ENCODE peak calls at places on chromosome 21, in four cellular contexts. I is CD8-positive, alpha-beta memory T cell; E is GM23248; Z is HCT116. C is an unnamed sample.

GRCh38 chr21:21163904-21164303 is 165.7 kb downstream of the NCAM2 start:
- DNase-seq in I (no peak), E (peak; percentile 84), Z (peak; percentile 7), C (no peak)

GRCh38 chr21:15037894-15038293 is 26.9 kb downstream of the NRIP1 start:
- DNase-seq in I (no peak), E (no peak), Z (no peak), C (no peak)

GRCh38 chr21:45386728-45387371 is 18.1 kb upstream of the COL18A1 start:
- DNase-seq in I (no peak), E (peak; percentile 93), Z (no peak), C (peak; percentile 65)

GRCh38 chr21:38979271-38980196 is 173.8 kb downstream of the ETS2 start:
- DNase-seq in I (no peak), E (peak; percentile 61), Z (no peak), C (no peak)

GRCh38 chr21:25997788-25998611 is 172.6 kb downstream of the APP start:
- DNase-seq in I (no peak), E (no peak), Z (peak; percentile 65), C (no peak)

GRCh38 chr21:14752006-14752909 is 206.1 kb upstream of the SAMSN1 start:
- DNase-seq in I (no peak), E (no peak), Z (no peak), C (no peak)

GRCh38 chr21:33884361-33885157 is 31.0 kb downstream of the ATP5PO start:
- DNase-seq in I (no peak), E (peak; percentile 56), Z (no peak), C (peak; percentile 14)

GRCh38 chr21:15010645-15011044 is 54.2 kb downstream of the NRIP1 start:
- DNase-seq in I (no peak), E (no peak), Z (no peak), C (no peak)

GRCh38 chr21:45539046-45539795 is 3.0 kb downstream of the SLC19A1 start:
- DNase-seq in I (no peak), E (no peak), Z (no peak), C (peak; percentile 41)

GRCh38 chr21:43779660-43780059 is 3.6 kb upstream of the CSTB start:
- DNase-seq in I (no peak), E (no peak), Z (no peak), C (no peak)

GRCh38 chr21:42658320-42659105 is 5.1 kb downstream of the PDE9A start:
- DNase-seq in I (no peak), E (no peak), Z (no peak), C (no peak)

GRCh38 chr21:41611966-41612606 is 104.1 kb upstream of the TMPRSS2 start:
- DNase-seq in I (no peak), E (peak; percentile 43), Z (peak; percentile 50), C (no peak)

GRCh38 chr21:46120301-46121285 is 22.7 kb downstream of the COL6A2 start:
- DNase-seq in I (no peak), E (no peak), Z (no peak), C (peak; percentile 70)

GRCh38 chr21:43276811-43277210 is 108.0 kb downstream of the CRYAA start:
- DNase-seq in I (no peak), E (no peak), Z (no peak), C (no peak)

GRCh38 chr21:28832013-28832714 is 160.5 kb downstream of the LTN1 start:
- DNase-seq in I (no peak), E (peak; percentile 37), Z (no peak), C (no peak)

GRCh38 chr21:41825216-41825615 is 53.9 kb downstream of the PRDM15 start:
- DNase-seq in I (no peak), E (no peak), Z (no peak), C (peak; percentile 33)

GRCh38 chr21:42231761-42232160 is 12.8 kb downstream of the ABCG1 start:
- DNase-seq in I (no peak), E (no peak), Z (no peak), C (no peak)

GRCh38 chr21:26027696-26028095 is 142.9 kb downstream of the APP start:
- DNase-seq in I (no peak), E (no peak), Z (no peak), C (no peak)

GRCh38 chr21:25493722-25494121 is 113.6 kb downstream of the MRPL39 start:
- DNase-seq in I (no peak), E (no peak), Z (no peak), C (no peak)

GRCh38 chr21:34886554-34887385 is 162.3 kb downstream of the RUNX1 start:
- DNase-seq in I (no peak), E (peak; percentile 50), Z (no peak), C (peak; percentile 64)

GRCh38 chr21:38852278-38852677 is 46.5 kb downstream of the ETS2 start:
- DNase-seq in I (no peak), E (no peak), Z (no peak), C (no peak)

GRCh38 chr21:43718872-43719747 is at the start of gene PDXK:
- DNase-seq in I (peak; percentile 71), E (peak; percentile 93), Z (peak; percentile 46), C (peak; percentile 95)

GRCh38 chr21:28540514-28540913 is 452.2 kb downstream of the LTN1 start:
- DNase-seq in I (no peak), E (peak; percentile 73), Z (no peak), C (no peak)

GRCh38 chr21:25563399-25564116 is 43.7 kb downstream of the MRPL39 start:
- DNase-seq in I (peak; percentile 29), E (peak; percentile 7), Z (no peak), C (no peak)

GRCh38 chr21:23401278-23401677 is 2206.0 kb downstream of the MRPL39 start:
- DNase-seq in I (no peak), E (no peak), Z (no peak), C (no peak)

GRCh38 chr21:16624468-16625102 is 888.3 kb upstream of the CXADR start:
- DNase-seq in I (no peak), E (no peak), Z (no peak), C (no peak)

GRCh38 chr21:25862596-25862995 is 127.8 kb downstream of the GABPA start:
- DNase-seq in I (no peak), E (peak; percentile 46), Z (peak; percentile 18), C (no peak)

GRCh38 chr21:18877932-18878331 is 474.3 kb upstream of the TMPRSS15 start:
- DNase-seq in I (no peak), E (no peak), Z (no peak), C (no peak)

GRCh38 chr21:44407493-44407892 is 47.8 kb upstream of the LRRC3 start:
- DNase-seq in I (no peak), E (no peak), Z (no peak), C (no peak)

GRCh38 chr21:41600961-41601572 is 93.1 kb upstream of the TMPRSS2 start:
- DNase-seq in I (no peak), E (no peak), Z (no peak), C (peak; percentile 74)

GRCh38 chr21:19541612-19542011 is 1138.0 kb upstream of the TMPRSS15 start:
- DNase-seq in I (no peak), E (no peak), Z (no peak), C (no peak)

GRCh38 chr21:46159390-46159789 is 4.0 kb upstream of the FTCD start:
- DNase-seq in I (no peak), E (no peak), Z (no peak), C (peak; percentile 56)

GRCh38 chr21:44890338-44890931 is 16.9 kb upstream of the PTTG1IP start:
- DNase-seq in I (no peak), E (no peak), Z (no peak), C (no peak)

GRCh38 chr21:45513741-45514310 is 28.4 kb downstream of the SLC19A1 start:
- DNase-seq in I (no peak), E (no peak), Z (no peak), C (peak; percentile 38)

GRCh38 chr21:16572032-16572431 is 842.2 kb downstream of the USP25 start:
- DNase-seq in I (no peak), E (peak; percentile 59), Z (no peak), C (no peak)

GRCh38 chr21:43851593-43851992 is 13.4 kb upstream of the AGPAT3 start:
- DNase-seq in I (no peak), E (no peak), Z (no peak), C (no peak)

GRCh38 chr21:27407296-27407695 is 440.4 kb upstream of the ADAMTS5 start:
- DNase-seq in I (no peak), E (no peak), Z (no peak), C (no peak)

GRCh38 chr21:27408826-27409225 is 441.9 kb upstream of the ADAMTS5 start:
- DNase-seq in I (no peak), E (no peak), Z (no peak), C (no peak)

GRCh38 chr21:27403011-27403410 is 436.1 kb upstream of the ADAMTS5 start:
- DNase-seq in I (no peak), E (no peak), Z (no peak), C (no peak)

GRCh38 chr21:27406297-27407009 is 439.6 kb upstream of the ADAMTS5 start:
- DNase-seq in I (no peak), E (peak; percentile 49), Z (no peak), C (no peak)
- H3K9me3 ChIP-seq in I (no peaks in the 10 kb centered on the region), E (no peaks in the 10 kb centered on the region), Z (peaks cover 44% of the 10 kb centered on the region), C (no peaks in the 10 kb centered on the region)

GRCh38 chr21:37032293-37032692 is 25.8 kb downstream of the RIPPLY3 start:
- DNase-seq in I (no peak), E (no peak), Z (no peak), C (no peak)
- H3K27ac ChIP-seq in I (no peak overlapping the region), E (no peak overlapping the region), Z (no peak overlapping the region), C (no peak overlapping the region)

GRCh38 chr21:9759972-9760371 is 761.4 kb upstream of the TPTE start:
- DNase-seq in I (no peak), E (no peak), Z (no peak), C (no peak)
- H3K9me3 ChIP-seq in I (no peaks in the 10 kb centered on the region), E (peaks cover 14% of the 10 kb centered on the region), Z (peaks cover 61% of the 10 kb centered on the region), C (peaks cover 1% of the 10 kb centered on the region)

DNA sequence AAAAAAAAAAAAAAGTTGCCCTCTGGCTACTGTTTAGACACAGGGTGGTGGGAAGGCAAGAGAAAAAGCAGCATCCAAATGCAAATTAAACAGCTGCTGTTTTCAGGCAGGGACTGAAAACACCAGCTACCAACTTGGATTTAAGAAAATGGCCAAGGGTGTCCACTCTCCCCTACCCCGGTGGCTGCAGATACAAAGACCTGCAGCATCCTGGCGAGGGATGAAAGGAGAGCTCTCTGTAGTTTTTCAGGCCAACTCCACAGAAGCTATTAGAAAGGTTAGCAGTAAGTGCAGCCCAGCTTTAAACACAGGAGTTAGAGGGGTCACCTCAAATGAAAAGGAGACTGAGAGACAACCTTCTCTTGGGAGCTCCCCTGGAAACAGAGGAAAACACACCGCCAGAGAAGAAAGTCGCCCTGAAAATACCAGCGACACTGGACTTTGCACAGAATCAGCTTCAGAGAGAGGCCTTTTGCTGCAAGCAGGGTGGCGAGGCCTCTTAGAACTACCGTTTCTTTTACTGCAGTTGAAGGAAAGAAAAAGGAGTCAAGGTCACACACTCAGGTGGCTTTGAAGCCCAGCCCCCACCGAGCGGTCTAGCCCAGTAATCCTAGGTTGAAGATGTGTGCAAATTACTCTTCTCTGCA is 74.4 kb upstream of the TIAM1 start:
- DNase-seq in I (no peak), E (no peak), Z (no peak), C (no peak)
- H3K27ac ChIP-seq in I (no peak overlapping the region), E (no peak overlapping the region), Z (no peak overlapping the region), C (no peak overlapping the region)